ENCODE peak calls at places on chromosome 14, in ten cellular contexts. M, J, A, C, P, U, N, L, K and Z are unnamed samples. For H3K4me1, the result is how much of the 10 kb centered on the place peaks cover.

GRCh38 chr14:54257424-54257823 is 139.4 kb upstream of the CDKN3 start:
- DNase-seq in M (no peak), J (no peak), A (no peak), C (no peak), P (no peak), U (no peak), N (no peak), L (no peak), K (no peak), Z (no peak)

GRCh38 chr14:24941719-24942118 is 108.2 kb downstream of the STXBP6 start:
- DNase-seq in M (no peak), J (no peak), A (no peak), C (no peak), P (no peak), U (no peak), N (no peak), L (no peak), K (no peak), Z (no peak)

GRCh38 chr14:53325176-53325806 is 172.2 kb upstream of the DDHD1 start:
- DNase-seq in M (no peak), J (no peak), A (no peak), C (no peak), P (no peak), U (no peak), N (no peak), L (peak), K (no peak), Z (no peak)

GRCh38 chr14:61631044-61631692 is 64.1 kb upstream of the HIF1A start:
- DNase-seq in M (no peak), J (no peak), A (no peak), C (no peak), P (no peak), U (no peak), N (no peak), L (no peak), K (no peak), Z (no peak)

GRCh38 chr14:66503532-66503931 is 4.4 kb upstream of the GPHN start:
- DNase-seq in M (no peak), J (no peak), A (no peak), C (no peak), P (no peak), U (no peak), N (no peak), L (peak), K (no peak), Z (no peak)

GRCh38 chr14:64726585-64726890 is 22.3 kb downstream of the PLEKHG3 start:
- DNase-seq in M (no peak), J (no peak), A (peak), C (no peak), P (no peak), U (no peak), N (no peak), L (peak), K (no peak), Z (no peak)

GRCh38 chr14:33352821-33353220 is 414.1 kb downstream of the NPAS3 start:
- DNase-seq in M (no peak), J (no peak), A (no peak), C (no peak), P (no peak), U (no peak), N (no peak), L (no peak), K (no peak), Z (no peak)

GRCh38 chr14:32808574-32809098 is 130.0 kb upstream of the NPAS3 start:
- DNase-seq in M (no peak), J (no peak), A (no peak), C (peak), P (no peak), U (no peak), N (no peak), L (no peak), K (no peak), Z (no peak)

GRCh38 chr14:70816525-70816924 is 7.2 kb upstream of the MAP3K9 start:
- DNase-seq in M (no peak), J (no peak), A (no peak), C (no peak), P (no peak), U (no peak), N (no peak), L (no peak), K (no peak), Z (no peak)

GRCh38 chr14:99012703-99013102 is 259.3 kb downstream of the BCL11B start:
- DNase-seq in M (no peak), J (no peak), A (no peak), C (no peak), P (no peak), U (no peak), N (no peak), L (no peak), K (no peak), Z (no peak)

GRCh38 chr14:31510855-31511254 is 23.0 kb upstream of the GPR33 start:
- DNase-seq in M (no peak), J (no peak), A (no peak), C (no peak), P (no peak), U (no peak), N (no peak), L (no peak), K (no peak), Z (no peak)

GRCh38 chr14:36633580-36633979 is 28.1 kb upstream of the PAX9 start:
- DNase-seq in M (no peak), J (no peak), A (no peak), C (no peak), P (no peak), U (no peak), N (no peak), L (no peak), K (no peak), Z (no peak)

GRCh38 chr14:69090187-69090789 is 62.6 kb downstream of the DCAF5 start:
- DNase-seq in M (no peak), J (peak), A (peak), C (no peak), P (no peak), U (no peak), N (no peak), L (peak), K (no peak), Z (peak)

GRCh38 chr14:76773188-76773885 is 12.1 kb downstream of the VASH1 start:
- DNase-seq in M (peak), J (peak), A (peak), C (peak), P (peak), U (peak), N (peak), L (peak), K (no peak), Z (peak)

GRCh38 chr14:37384870-37385596 is 187.3 kb downstream of the MIPOL1 start:
- DNase-seq in M (no peak), J (no peak), A (no peak), C (no peak), P (no peak), U (no peak), N (no peak), L (no peak), K (no peak), Z (no peak)

GRCh38 chr14:65302571-65303184 is 109.9 kb upstream of the FUT8 start:
- DNase-seq in M (no peak), J (no peak), A (no peak), C (no peak), P (no peak), U (no peak), N (no peak), L (no peak), K (no peak), Z (no peak)

GRCh38 chr14:100263141-100263540 is 24.2 kb downstream of the YY1 start:
- DNase-seq in M (no peak), J (no peak), A (no peak), C (no peak), P (no peak), U (no peak), N (no peak), L (no peak), K (no peak), Z (no peak)

GRCh38 chr14:49977126-49977841 is 84.4 kb downstream of the ARF6 start:
- DNase-seq in M (peak), J (no peak), A (no peak), C (no peak), P (no peak), U (no peak), N (no peak), L (no peak), K (no peak), Z (no peak)

GRCh38 chr14:74083161-74083560 is 1.1 kb downstream of the ALDH6A1 start:
- DNase-seq in M (no peak), J (no peak), A (no peak), C (no peak), P (no peak), U (no peak), N (no peak), L (peak), K (no peak), Z (no peak)
- H3K4me3 ChIP-seq in M (peak), J (peak), A (peak), C (no peak), P (no peak), U (no peak), N (peak), L (peak), K (peak), Z (no peak)

GRCh38 chr14:23115918-23116317 is 3.1 kb downstream of the CEBPE start:
- DNase-seq in M (no peak), J (no peak), A (no peak), C (no peak), P (no peak), U (no peak), N (no peak), L (no peak), K (no peak), Z (no peak)
- TF ChIP-seq POLR2A in M (no peak), J (no peak), A (no peak), C (no peak), P (no peak), U (no peak), N (no peak), L (no peak), K (no peak), Z (no peak)

GRCh38 chr14:105015242-105015641 is 5.6 kb downstream of the CDCA4 start:
- DNase-seq in M (no peak), J (no peak), A (no peak), C (no peak), P (no peak), U (no peak), N (no peak), L (no peak), K (no peak), Z (no peak)

GRCh38 chr14:105013150-105013787 is 7.6 kb downstream of the CDCA4 start:
- DNase-seq in M (no peak), J (no peak), A (no peak), C (no peak), P (no peak), U (no peak), N (no peak), L (peak), K (no peak), Z (no peak)

GRCh38 chr14:105012171-105012985 is 8.5 kb downstream of the CDCA4 start:
- DNase-seq in M (no peak), J (no peak), A (peak), C (no peak), P (no peak), U (no peak), N (no peak), L (no peak), K (no peak), Z (no peak)

GRCh38 chr14:105014631-105015030 is 6.3 kb downstream of the CDCA4 start:
- DNase-seq in M (no peak), J (no peak), A (no peak), C (no peak), P (no peak), U (no peak), N (no peak), L (no peak), K (no peak), Z (no peak)

DNA sequence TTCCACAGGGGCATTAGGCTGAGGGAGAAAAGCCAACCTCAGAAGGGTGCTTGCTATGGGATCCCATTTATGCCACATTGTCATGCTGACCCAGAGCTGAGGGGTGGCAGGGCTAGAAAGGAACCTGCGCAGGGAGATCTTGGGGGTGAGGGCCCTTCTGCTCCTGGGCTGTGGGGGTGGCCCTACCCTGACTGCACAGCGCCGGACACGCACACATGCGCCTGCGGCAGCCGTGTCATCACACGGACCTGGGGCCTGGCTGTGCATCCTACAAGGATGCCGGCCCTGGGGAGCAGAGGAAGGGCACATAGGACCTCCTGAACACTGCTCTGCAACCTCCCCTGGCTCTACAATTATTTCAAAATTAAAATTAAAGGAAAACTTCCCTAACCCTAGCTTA is 6.9 kb downstream of the CDCA4 start:
- DNase-seq in M (no peak), J (no peak), A (no peak), C (no peak), P (no peak), U (no peak), N (no peak), L (no peak), K (no peak), Z (no peak)
- H3K4me1 ChIP-seq in M (half or more), J (under half), A (half or more), C (under half), P (under half), U (under half), N (under half), L (under half), K (under half), Z (under half)

GRCh38 chr14:88323520-88324199 is 591 bp upstream of the KCNK10 start:
- DNase-seq in M (no peak), J (no peak), A (no peak), C (no peak), P (no peak), U (no peak), N (no peak), L (peak), K (no peak), Z (peak)
- H3K4me3 ChIP-seq in M (peak), J (no peak), A (peak), C (no peak), P (no peak), U (no peak), N (peak), L (peak), K (peak), Z (peak)

GRCh38 chr14:35158491-35158890 is 36.1 kb downstream of the PRORP start:
- DNase-seq in M (no peak), J (no peak), A (no peak), C (no peak), P (no peak), U (no peak), N (no peak), L (no peak), K (no peak), Z (no peak)

GRCh38 chr14:35161231-35161630 is 38.9 kb downstream of the PRORP start:
- DNase-seq in M (no peak), J (no peak), A (no peak), C (no peak), P (no peak), U (no peak), N (no peak), L (peak), K (no peak), Z (no peak)

GRCh38 chr14:35159742-35160409 is 37.5 kb downstream of the PRORP start:
- DNase-seq in M (no peak), J (no peak), A (peak), C (no peak), P (no peak), U (no peak), N (no peak), L (peak), K (no peak), Z (no peak)

GRCh38 chr14:35155962-35156361 is 33.6 kb downstream of the PRORP start:
- DNase-seq in M (no peak), J (no peak), A (no peak), C (no peak), P (no peak), U (no peak), N (no peak), L (peak), K (no peak), Z (no peak)

GRCh38 chr14:35158951-35159653 is 36.8 kb downstream of the PRORP start:
- DNase-seq in M (no peak), J (no peak), A (no peak), C (no peak), P (no peak), U (no peak), N (no peak), L (peak), K (no peak), Z (no peak)
- TF ChIP-seq POLR2A in M (no peak), J (no peak), A (no peak), C (no peak), P (no peak), U (no peak), N (no peak), L (no peak), K (no peak), Z (no peak)

GRCh38 chr14:75141062-75141461 is 14.2 kb upstream of the NEK9 start:
- DNase-seq in M (no peak), J (no peak), A (no peak), C (no peak), P (no peak), U (no peak), N (no peak), L (no peak), K (no peak), Z (no peak)

GRCh38 chr14:75143761-75144527 is 17.1 kb upstream of the NEK9 start:
- DNase-seq in M (no peak), J (no peak), A (no peak), C (no peak), P (no peak), U (no peak), N (no peak), L (no peak), K (no peak), Z (no peak)

GRCh38 chr14:75140620-75141019 is 13.8 kb upstream of the NEK9 start:
- DNase-seq in M (no peak), J (no peak), A (no peak), C (no peak), P (no peak), U (no peak), N (no peak), L (no peak), K (no peak), Z (no peak)

GRCh38 chr14:75141967-75142366 is 15.1 kb upstream of the NEK9 start:
- DNase-seq in M (no peak), J (no peak), A (no peak), C (no peak), P (no peak), U (no peak), N (no peak), L (peak), K (no peak), Z (peak)

GRCh38 chr14:75142494-75142893 is 15.6 kb upstream of the NEK9 start:
- DNase-seq in M (no peak), J (no peak), A (no peak), C (no peak), P (no peak), U (no peak), N (no peak), L (no peak), K (no peak), Z (no peak)
- H3K4me1 ChIP-seq in M (half or more), J (half or more), A (under half), C (half or more), P (half or more), U (under half), N (half or more), L (under half), K (under half), Z (under half)

GRCh38 chr14:91177073-91177796 is 63.4 kb downstream of the DGLUCY start:
- DNase-seq in M (no peak), J (peak), A (peak), C (peak), P (no peak), U (peak), N (no peak), L (peak), K (no peak), Z (peak)
- H3K4me3 ChIP-seq in M (no peak), J (no peak), A (no peak), C (no peak), P (no peak), U (no peak), N (no peak), L (no peak), K (no peak), Z (no peak)

DNA sequence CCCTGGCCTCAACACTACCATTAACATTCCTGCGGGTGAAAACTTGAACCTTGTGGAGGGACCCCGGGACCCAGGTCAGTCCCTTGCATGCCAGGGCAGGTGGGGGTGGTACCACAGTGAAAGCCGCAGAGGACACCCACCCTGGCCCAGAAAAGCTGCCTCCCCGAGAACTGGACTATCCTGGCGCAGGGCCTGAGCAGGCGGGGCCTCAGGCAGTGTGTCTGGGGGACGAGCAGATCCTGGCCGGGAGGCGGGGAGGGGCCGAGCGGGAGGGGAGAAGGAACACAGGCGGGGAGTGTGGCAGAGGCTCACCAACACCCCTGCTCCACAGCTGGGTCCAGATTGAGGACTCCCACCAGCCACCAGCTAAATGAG is 10.0 kb downstream of the AHNAK2 start:
- DNase-seq in M (peak), J (peak), A (peak), C (peak), P (no peak), U (peak), N (peak), L (peak), K (no peak), Z (peak)
- TF ChIP-seq POLR2A in M (no peak), J (no peak), A (no peak), C (no peak), P (no peak), U (no peak), N (no peak), L (no peak), K (no peak), Z (no peak)

GRCh38 chr14:22979748-22980392 is 2.5 kb downstream of the AJUBA start:
- DNase-seq in M (no peak), J (no peak), A (no peak), C (no peak), P (no peak), U (no peak), N (no peak), L (no peak), K (no peak), Z (no peak)
- H3K4me1 ChIP-seq in M (half or more), J (under half), A (half or more), C (under half), P (under half), U (under half), N (half or more), L (under half), K (under half), Z (under half)